ENCODE peak calls at places on chromosomes 7 and 10, in nine cellular contexts. X is RCC 7860; F is AML-193; E is cardiac muscle cell; G is CD4-positive, alpha-beta T cell; Y is central memory CD8-positive, alpha-beta T cell; N is NCI-H1092 treated with DMSO at 0.1 percent for 48 hours; R is psoas muscle; T is fibroblast of mammary gland. K is an unnamed sample.
A peak's percentile ranks its signal among the peaks of the same experiment; 100 is the strongest.

GRCh38 chr7:157297071-157297638 is 39.6 kb upstream of the DNAJB6 start:
- DNase-seq in G (no peak), Y (no peak), X (no peak), F (no peak), N (no peak), E (no peak), R (no peak), T (no peak), K (no peak)

GRCh38 chr7:69208848-69209247 is 389.4 kb upstream of the AUTS2 start:
- DNase-seq in F (no peak), N (no peak), G (no peak), Y (no peak), X (no peak), R (no peak), T (no peak), E (no peak), K (no peak)

GRCh38 chr7:87038993-87039716 is 20.3 kb downstream of the ELAPOR2 start:
- DNase-seq in Y (no peak), T (no peak), F (no peak), N (peak; percentile 72), R (no peak), X (no peak), G (no peak), E (no peak), K (no peak)

GRCh38 chr7:131249003-131249402 is 78.7 kb upstream of the MKLN1 start:
- DNase-seq in T (peak; percentile 98), Y (no peak), E (peak; percentile 95), R (peak; percentile 81), N (no peak), G (no peak), F (no peak), X (peak; percentile 93), K (no peak)

GRCh38 chr10:110279062-110279986 is 25.4 kb downstream of the SMNDC1 start:
- DNase-seq in X (peak; percentile 57), R (peak; percentile 30), F (peak; percentile 78), Y (no peak), N (peak; percentile 19), T (peak; percentile 78), G (peak; percentile 33), E (peak; percentile 82), K (peak; percentile 17)

GRCh38 chr10:80509403-80510161 is 28.1 kb upstream of the SH2D4B start:
- DNase-seq in R (peak; percentile 37), T (peak; percentile 83), N (no peak), X (peak; percentile 94), F (no peak), E (peak; percentile 91), G (no peak), Y (no peak), K (no peak)

GRCh38 chr10:102914781-102915180 is 3.3 kb upstream of the CNNM2 start:
- DNase-seq in Y (no peak), E (no peak), N (no peak), R (no peak), F (no peak), G (no peak), T (no peak), X (no peak), K (no peak)

GRCh38 chr7:16114633-16115032 is 306.7 kb downstream of the CRPPA start:
- DNase-seq in E (peak; percentile 78), N (peak; percentile 45), Y (no peak), X (peak; percentile 35), F (peak; percentile 33), T (peak; percentile 75), G (no peak), R (no peak), K (no peak)

GRCh38 chr10:70515035-70515702 is 36.6 kb downstream of the PALD1 start:
- DNase-seq in G (no peak), E (no peak), T (no peak), X (no peak), Y (no peak), R (no peak), F (no peak), N (no peak), K (no peak)

GRCh38 chr7:148334959-148335577 is 255.5 kb upstream of the C7orf33 start:
- DNase-seq in X (peak; percentile 61), F (no peak), G (no peak), R (no peak), T (peak; percentile 80), N (no peak), Y (no peak), E (peak; percentile 50), K (no peak)

GRCh38 chr7:129427646-129428045 is 6.6 kb upstream of the STRIP2 start:
- DNase-seq in F (no peak), E (peak; percentile 17), G (no peak), N (no peak), Y (no peak), X (no peak), R (no peak), T (no peak), K (no peak)

GRCh38 chr10:31912289-31912688 is 16.3 kb downstream of the ARHGAP12 start:
- DNase-seq in G (no peak), F (no peak), R (no peak), N (no peak), T (peak; percentile 8), Y (no peak), X (no peak), E (peak; percentile 13), K (no peak)

GRCh38 chr10:93541402-93542357 is 24.8 kb upstream of the FFAR4 start:
- DNase-seq in E (peak; percentile 65), Y (no peak), X (no peak), R (peak; percentile 40), T (peak; percentile 53), F (no peak), G (no peak), N (no peak), K (peak; percentile 51)

GRCh38 chr7:36303202-36304098 is 86.2 kb upstream of the ANLN start:
- DNase-seq in N (peak; percentile 95), F (no peak), Y (no peak), T (peak; percentile 97), E (peak; percentile 93), G (no peak), R (peak; percentile 88), X (peak; percentile 99), K (no peak)

GRCh38 chr10:71342850-71343773 is 24.1 kb downstream of the SLC29A3 start:
- DNase-seq in Y (no peak), E (peak; percentile 7), T (peak; percentile 11), R (no peak), N (no peak), X (no peak), F (peak; percentile 46), G (no peak), K (no peak)

GRCh38 chr7:151091988-151092387 is 5.7 kb downstream of the AGAP3 start:
- DNase-seq in G (no peak), F (no peak), N (no peak), E (no peak), Y (no peak), R (no peak), X (no peak), T (no peak), K (no peak)

GRCh38 chr10:30170814-30171213 is 111.4 kb upstream of the JCAD start:
- DNase-seq in T (peak; percentile 61), F (no peak), G (no peak), N (no peak), Y (no peak), E (peak; percentile 85), X (no peak), R (no peak), K (no peak)

GRCh38 chr7:962401-963081 is 8.1 kb upstream of the ADAP1 start:
- DNase-seq in F (no peak), G (no peak), N (no peak), R (no peak), E (no peak), X (no peak), T (no peak), Y (no peak), K (no peak)

GRCh38 chr10:42769653-42770052 is 12.9 kb upstream of the BMS1 start:
- DNase-seq in T (no peak), G (no peak), F (no peak), X (no peak), E (no peak), Y (no peak), N (no peak), R (no peak), K (no peak)

K was measured in neural crest cell.